ENCODE peak calls at places on chromosomes 12 and 14, in six cellular contexts. E, K, A, I, D and S are unnamed samples.

GRCh38 chr12:117513353-117513752 is 151.9 kb upstream of the NOS1 start:
- DNase-seq in A (no peak), E (peak), D (no peak), I (no peak), K (no peak), S (no peak)

GRCh38 chr12:87376722-87377121 is 652.5 kb downstream of the C12orf50 start:
- DNase-seq in I (no peak), D (no peak), A (no peak), K (no peak), E (no peak), S (no peak)

GRCh38 chr12:54047160-54047963 is 6.3 kb upstream of the HOXC4 start:
- DNase-seq in K (no peak), D (no peak), I (no peak), A (no peak), E (no peak), S (no peak)

GRCh38 chr12:31950088-31950487 is 9.1 kb upstream of the RESF1 start:
- DNase-seq in I (no peak), D (no peak), A (no peak), K (no peak), E (no peak), S (no peak)

GRCh38 chr14:21087294-21088091 is 11.0 kb downstream of the ZNF219 start:
- DNase-seq in K (no peak), E (peak), I (no peak), D (peak), A (peak), S (peak)

GRCh38 chr12:52139579-52140062 is 52.2 kb downstream of the KRT80 start:
- DNase-seq in I (no peak), D (peak), A (peak), E (peak), K (peak), S (no peak)

GRCh38 chr12:1799882-1800645 is 20.3 kb upstream of the LRTM2 start:
- DNase-seq in E (no peak), K (no peak), A (no peak), D (no peak), I (peak), S (no peak)

GRCh38 chr14:73386342-73386741 is 72.0 kb downstream of the NUMB start:
- DNase-seq in A (no peak), K (no peak), D (no peak), I (no peak), E (no peak), S (no peak)

GRCh38 chr12:18864900-18865561 is 127.1 kb downstream of the CAPZA3 start:
- DNase-seq in A (no peak), K (no peak), I (no peak), D (peak), E (peak), S (no peak)

GRCh38 chr12:126708492-126708896 is 1558.5 kb upstream of the TMEM132C start:
- DNase-seq in A (no peak), E (no peak), I (no peak), D (no peak), K (no peak), S (no peak)

GRCh38 chr14:87805315-87805723 is 187.7 kb downstream of the GALC start:
- DNase-seq in I (no peak), A (peak), D (no peak), E (peak), K (peak), S (peak)

GRCh38 chr14:105879503-105879866 is 353.1 kb downstream of the TMEM121 start:
- DNase-seq in A (no peak), K (no peak), I (no peak), E (no peak), D (no peak), S (no peak)

DNA sequence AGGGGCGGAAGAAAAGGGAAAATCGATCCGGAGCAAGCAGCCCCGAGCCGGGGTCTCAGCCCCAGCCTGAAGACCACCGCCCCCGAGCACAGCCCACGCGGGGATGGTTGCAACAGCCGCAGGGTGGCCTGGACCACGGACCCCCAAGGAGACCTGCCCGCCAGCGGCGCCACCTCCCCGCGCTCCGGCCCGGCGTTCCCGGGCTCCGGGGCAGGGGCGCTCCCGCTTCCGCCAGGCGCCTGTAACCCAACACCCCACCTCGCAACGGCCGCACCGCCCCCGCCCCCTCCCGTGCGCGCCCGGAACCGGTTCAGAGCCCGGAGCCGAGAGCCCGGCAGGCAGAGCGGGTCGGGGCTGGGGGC is 571 bp downstream of the ACTN1 start:
- DNase-seq in D (no peak), K (peak), E (peak), I (no peak), A (peak), S (no peak)
- TF ChIP-seq POLR2A in D (peak), K (peak), E (peak), I (no peak), A (no peak), S (no peak)

DNA sequence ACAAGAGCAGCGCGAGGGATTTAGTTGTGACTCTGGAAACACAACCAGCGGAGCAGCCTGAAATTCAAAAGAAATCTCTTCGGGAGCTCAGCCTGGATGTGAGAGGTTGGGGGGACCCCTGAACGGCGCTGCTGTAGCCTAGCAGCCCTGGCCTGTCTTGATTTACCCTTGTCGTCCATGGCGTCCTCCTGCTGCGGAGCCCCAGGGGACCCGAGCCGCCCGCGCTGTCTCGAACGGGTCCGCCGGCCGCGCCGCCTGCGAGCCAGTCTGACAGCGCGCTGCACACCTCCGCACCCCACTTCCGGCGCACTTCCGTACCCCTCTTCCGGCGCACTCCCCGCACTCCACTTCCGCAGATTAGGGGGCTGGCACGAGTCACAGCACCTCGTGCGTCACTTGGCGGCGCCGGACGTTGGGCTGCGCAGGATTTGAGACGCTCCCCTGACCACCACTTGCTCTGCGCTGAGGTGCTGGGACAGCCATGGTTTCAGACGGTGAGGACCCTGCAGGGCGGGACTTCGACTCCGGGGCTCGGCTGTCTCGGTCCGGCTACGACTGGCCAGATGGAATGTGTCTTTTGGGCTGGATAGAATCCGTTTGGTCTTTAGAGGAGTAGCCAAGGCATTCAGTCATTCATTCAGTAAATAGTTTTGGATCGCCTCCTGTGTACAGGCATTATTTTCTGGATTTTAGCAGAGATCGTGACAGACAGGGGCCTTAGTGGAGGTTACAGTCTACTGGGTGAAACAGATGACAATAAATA is at the start of the genes EIF2B1 and GTF2H3:
- DNase-seq in D (peak), E (peak), I (peak), K (peak), A (peak), S (peak)
- TF ChIP-seq POLR2A in D (peak), E (peak), I (peak), K (peak), A (peak), S (peak)

GRCh38 chr12:69272511-69272910 is 33.1 kb downstream of the CPSF6 start:
- DNase-seq in K (no peak), D (no peak), A (no peak), E (no peak), I (no peak), S (no peak)

GRCh38 chr12:69269736-69270135 is 30.4 kb downstream of the CPSF6 start:
- DNase-seq in E (no peak), A (no peak), D (no peak), K (no peak), I (no peak), S (no peak)

GRCh38 chr12:69274861-69275260 is 35.5 kb downstream of the CPSF6 start:
- DNase-seq in K (no peak), E (no peak), I (no peak), D (peak), A (no peak), S (no peak)

GRCh38 chr12:69278814-69279782 is 39.7 kb downstream of the CPSF6 start:
- DNase-seq in K (no peak), D (no peak), I (no peak), E (no peak), A (no peak), S (no peak)

DNA sequence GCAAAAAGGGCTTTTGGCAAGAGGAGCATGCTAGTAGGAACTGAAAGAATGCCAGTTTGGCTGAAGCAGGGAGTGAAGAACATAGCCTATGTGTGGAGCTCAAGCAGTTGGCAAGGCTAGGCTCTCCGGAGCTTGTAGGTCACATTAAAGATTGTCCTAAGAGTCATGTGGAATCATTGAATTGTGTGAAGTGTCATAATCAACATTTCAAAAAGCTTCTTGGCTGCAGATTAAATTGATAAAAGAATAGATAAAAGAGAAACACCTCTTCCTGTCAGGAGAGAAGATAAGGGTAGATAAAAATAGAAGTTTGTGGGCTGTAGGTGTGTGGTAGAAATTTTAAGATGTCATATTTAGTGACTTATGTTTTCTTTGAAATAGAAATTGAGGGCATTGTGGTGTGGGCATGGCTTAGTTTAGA is 36.1 kb downstream of the CPSF6 start:
- DNase-seq in K (no peak), E (no peak), D (no peak), A (no peak), I (no peak), S (no peak)
- TF ChIP-seq POLR2A in K (peak), E (no peak), D (no peak), A (no peak), I (no peak), S (no peak)

DNA sequence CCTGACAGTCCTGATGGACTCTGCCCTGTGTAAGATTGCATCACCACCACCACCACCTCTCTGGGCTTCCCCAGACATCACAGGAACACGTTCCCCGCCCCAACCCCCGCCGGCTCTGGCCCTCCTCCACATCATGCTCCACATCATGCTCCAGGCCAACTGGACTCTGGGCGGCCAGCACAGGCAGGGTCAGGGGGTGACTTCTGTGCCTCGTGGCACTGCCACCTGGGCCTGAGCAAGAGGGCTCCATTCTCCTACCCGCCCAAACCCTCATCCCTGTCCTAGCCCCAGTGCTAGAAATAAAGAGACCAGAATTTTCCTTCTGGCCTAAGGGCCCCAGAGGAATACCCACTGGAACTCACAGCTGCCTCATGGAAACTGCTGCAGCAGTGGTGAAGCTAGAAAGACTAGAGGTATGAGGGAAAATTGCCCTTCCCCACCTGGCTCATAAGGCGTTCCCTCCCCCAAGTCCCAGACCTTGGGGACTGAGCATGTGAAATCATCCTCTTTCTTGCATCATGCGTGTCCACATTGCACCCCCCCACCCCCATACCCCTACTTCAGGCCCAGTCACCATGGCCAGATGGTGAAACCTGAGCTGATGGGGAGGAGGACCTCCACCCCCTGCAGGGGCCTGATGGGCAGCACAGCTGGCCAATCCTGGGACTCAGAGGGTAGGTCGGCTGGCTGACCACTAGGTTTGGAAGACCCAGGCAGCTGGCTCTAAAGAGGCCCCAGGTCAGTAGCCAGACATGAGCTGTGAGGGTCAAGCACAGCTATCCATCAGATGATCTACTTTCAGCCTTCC is at the start of gene INHBE:
- DNase-seq in I (no peak), D (peak), E (no peak), A (peak), K (peak), S (peak)
- TF ChIP-seq POLR2A in I (no peak), D (no peak), E (no peak), A (no peak), K (no peak), S (no peak)

DNA sequence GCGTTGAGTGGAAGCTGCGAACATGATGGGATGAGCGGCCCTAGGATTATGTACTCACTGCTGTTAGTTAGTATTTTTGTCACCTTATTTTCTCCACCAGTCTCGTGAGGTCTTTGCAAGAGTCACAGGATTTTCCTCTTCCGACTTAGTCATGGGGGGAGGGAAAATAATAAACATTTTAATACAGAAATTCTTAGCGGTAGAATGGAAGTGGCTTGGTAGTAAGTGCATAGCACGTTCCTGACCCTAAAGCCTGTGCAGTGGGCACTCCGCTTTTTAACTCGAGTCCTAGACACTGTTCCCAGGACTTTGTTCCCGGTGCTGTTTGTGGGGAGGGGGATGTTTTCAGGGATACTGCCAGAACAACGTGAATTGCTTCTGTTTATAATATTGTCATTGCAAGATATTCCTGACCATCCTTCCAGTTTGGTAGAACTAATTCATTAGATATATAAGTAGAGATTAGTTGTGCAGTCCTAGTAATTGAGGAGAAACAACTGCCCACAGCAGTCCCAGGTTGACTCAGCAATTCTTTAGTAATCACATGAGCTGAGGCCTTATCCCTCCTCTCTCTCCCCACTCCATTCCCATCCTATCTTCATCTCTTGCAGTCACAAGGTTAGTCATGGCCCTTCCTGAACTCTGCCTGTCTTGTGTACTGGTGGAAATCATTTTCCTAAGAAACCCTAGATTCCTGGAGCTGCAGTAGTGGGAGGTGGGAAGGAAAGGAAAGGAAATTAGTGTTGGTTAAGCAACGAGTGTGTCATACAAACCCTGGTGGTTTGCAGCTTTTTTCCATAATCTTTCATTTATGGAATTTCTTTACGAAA is 796 bp downstream of the SLC38A6 start:
- DNase-seq in E (peak), D (peak), I (no peak), K (no peak), A (peak), S (peak)
- TF ChIP-seq POLR2A in E (no peak), D (peak), I (no peak), K (no peak), A (no peak), S (no peak)

GRCh38 chr12:49707127-49707811 is at the start of gene FMNL3:
- DNase-seq in E (peak), K (peak), A (peak), D (peak), I (peak), S (peak)
- TF ChIP-seq POLR2A in E (no peak), K (peak), A (peak), D (peak), I (no peak), S (peak)

GRCh38 chr12:121797937-121798801 is 4.7 kb upstream of the RHOF start:
- DNase-seq in D (peak), A (no peak), I (peak), K (no peak), E (peak), S (peak)
- TF ChIP-seq POLR2A in D (no peak), A (no peak), I (peak), K (peak), E (no peak), S (peak)

GRCh38 chr12:21478756-21479455 is 22.5 kb downstream of the RECQL start:
- DNase-seq in I (no peak), D (no peak), A (peak), E (no peak), K (no peak), S (no peak)

GRCh38 chr12:21471294-21471693 is 30.1 kb downstream of the RECQL start:
- DNase-seq in K (no peak), A (no peak), I (no peak), E (peak), D (no peak), S (no peak)

GRCh38 chr12:21472197-21472596 is 29.2 kb downstream of the RECQL start:
- DNase-seq in A (no peak), E (no peak), I (no peak), K (no peak), D (no peak), S (no peak)

GRCh38 chr12:21475552-21475951 is 25.9 kb downstream of the RECQL start:
- DNase-seq in E (peak), I (no peak), K (no peak), A (no peak), D (no peak), S (no peak)

GRCh38 chr12:21476949-21477348 is 24.5 kb downstream of the RECQL start:
- DNase-seq in K (no peak), I (no peak), D (peak), E (no peak), A (no peak), S (no peak)
- TF ChIP-seq POLR2A in K (no peak), I (no peak), D (no peak), E (no peak), A (no peak), S (no peak)

DNA sequence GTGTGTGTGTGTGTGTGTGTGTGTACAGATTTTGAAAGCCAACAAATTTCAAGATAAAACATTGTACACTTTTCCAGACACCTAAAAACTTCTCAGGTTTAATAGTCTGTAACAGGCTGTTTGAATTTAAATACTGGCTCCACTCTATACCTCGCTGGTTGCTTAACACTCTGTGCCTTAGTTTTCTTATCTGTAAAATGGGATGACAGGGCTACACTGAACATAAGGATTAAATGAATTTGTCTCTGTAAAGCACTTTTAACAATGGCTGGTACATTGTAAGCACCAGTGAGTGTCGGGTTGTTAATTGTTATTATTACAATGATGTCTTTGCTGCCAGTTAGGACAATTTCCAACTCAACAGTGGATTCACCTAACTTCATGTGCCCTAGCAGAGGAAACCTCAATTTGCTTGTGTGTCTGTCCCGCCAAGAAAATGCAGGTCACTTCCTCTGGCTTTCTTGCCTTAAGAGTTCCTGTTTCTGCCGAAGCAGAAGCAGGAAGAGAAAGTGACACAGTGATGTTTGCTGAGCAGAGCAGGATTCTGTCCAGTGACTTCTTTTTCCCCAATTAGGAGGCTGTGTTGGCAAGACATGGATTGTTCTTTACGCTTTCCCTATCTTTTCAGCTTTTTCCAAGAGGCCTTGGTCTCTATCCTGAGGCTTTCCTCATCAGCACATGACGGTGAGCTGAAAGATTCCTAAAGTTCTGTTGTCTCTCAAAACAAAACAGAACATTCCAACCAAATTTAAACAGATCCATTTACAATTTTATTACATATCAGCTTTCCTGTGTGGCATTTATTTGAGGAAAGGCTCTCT is 154.1 kb upstream of the ATP2B1 start:
- DNase-seq in I (no peak), K (no peak), A (peak), E (peak), D (no peak), S (no peak)
- TF ChIP-seq POLR2A in I (no peak), K (no peak), A (no peak), E (no peak), D (no peak), S (no peak)